ENCODE peak calls at places on chromosomes 12 and 14, in six cellular contexts. One of them, this sample, is unnamed.

GRCh38 chr12:71135812-71136176 is 22.0 kb downstream of the TSPAN8 start:
- DNase-seq in mucosa of descending colon: no peak
- DNase-seq in upper lobe of right lung: no peak
- DNase-seq in Panc1: no peak
- DNase-seq in sigmoid colon: no peak
- DNase-seq in IMR-90: no peak
- DNase-seq in this sample: no peak

GRCh38 chr12:44077293-44077692 is 241.4 kb downstream of the TMEM117 start:
- DNase-seq in IMR-90: no peak
- DNase-seq in Panc1: no peak
- DNase-seq in upper lobe of right lung: no peak
- DNase-seq in mucosa of descending colon: no peak
- DNase-seq in sigmoid colon: no peak
- DNase-seq in this sample: no peak

GRCh38 chr12:95607642-95608041 is 56.4 kb upstream of the USP44 start:
- DNase-seq in sigmoid colon: no peak
- DNase-seq in Panc1: no peak
- DNase-seq in IMR-90: no peak
- DNase-seq in upper lobe of right lung: no peak
- DNase-seq in mucosa of descending colon: no peak
- DNase-seq in this sample: no peak

GRCh38 chr14:29858299-29858698 is 69.3 kb downstream of the PRKD1 start:
- DNase-seq in sigmoid colon: no peak
- DNase-seq in mucosa of descending colon: no peak
- DNase-seq in IMR-90: no peak
- DNase-seq in upper lobe of right lung: no peak
- DNase-seq in Panc1: no peak
- DNase-seq in this sample: no peak

GRCh38 chr12:6224550-6224949 is 24.4 kb downstream of the CD9 start:
- DNase-seq in sigmoid colon: peak; percentile 92
- DNase-seq in upper lobe of right lung: no peak
- DNase-seq in mucosa of descending colon: peak; percentile 78
- DNase-seq in Panc1: no peak
- DNase-seq in IMR-90: no peak
- DNase-seq in this sample: no peak

GRCh38 chr12:22787557-22787956 is 162.6 kb downstream of the ETNK1 start:
- DNase-seq in Panc1: no peak
- DNase-seq in sigmoid colon: no peak
- DNase-seq in mucosa of descending colon: no peak
- DNase-seq in IMR-90: peak; percentile 2
- DNase-seq in upper lobe of right lung: no peak
- DNase-seq in this sample: no peak

GRCh38 chr12:922297-922696 is 27.2 kb downstream of the RAD52 start:
- DNase-seq in Panc1: no peak
- DNase-seq in upper lobe of right lung: no peak
- DNase-seq in IMR-90: peak; percentile 45
- DNase-seq in mucosa of descending colon: no peak
- DNase-seq in sigmoid colon: no peak
- DNase-seq in this sample: no peak

GRCh38 chr14:99573436-99574098 is 30.4 kb downstream of the CCDC85C start:
- DNase-seq in sigmoid colon: no peak
- DNase-seq in Panc1: no peak
- DNase-seq in upper lobe of right lung: no peak
- DNase-seq in IMR-90: no peak
- DNase-seq in mucosa of descending colon: no peak
- DNase-seq in this sample: no peak

GRCh38 chr14:51093371-51094281 is 1.3 kb downstream of the TRIM9 start:
- DNase-seq in sigmoid colon: peak; percentile 70
- DNase-seq in Panc1: no peak
- DNase-seq in upper lobe of right lung: no peak
- DNase-seq in mucosa of descending colon: peak; percentile 56
- DNase-seq in IMR-90: no peak
- DNase-seq in this sample: peak; percentile 84

GRCh38 chr14:72476657-72477499 is 417.0 kb downstream of the DPF3 start:
- DNase-seq in Panc1: no peak
- DNase-seq in mucosa of descending colon: no peak
- DNase-seq in IMR-90: peak; percentile 53
- DNase-seq in upper lobe of right lung: no peak
- DNase-seq in sigmoid colon: no peak
- DNase-seq in this sample: no peak

GRCh38 chr12:112165624-112166023 is 40.3 kb downstream of the TRAFD1 start:
- DNase-seq in sigmoid colon: no peak
- DNase-seq in mucosa of descending colon: no peak
- DNase-seq in Panc1: no peak
- DNase-seq in IMR-90: no peak
- DNase-seq in upper lobe of right lung: peak; percentile 37
- DNase-seq in this sample: peak; percentile 37

GRCh38 chr12:98997-99396 is 32.4 kb downstream of the IQSEC3 start:
- DNase-seq in upper lobe of right lung: peak; percentile 46
- DNase-seq in IMR-90: no peak
- DNase-seq in sigmoid colon: peak; percentile 20
- DNase-seq in Panc1: no peak
- DNase-seq in mucosa of descending colon: no peak
- DNase-seq in this sample: no peak

GRCh38 chr12:46224401-46224800 is 44.4 kb downstream of the SLC38A1 start:
- DNase-seq in IMR-90: peak; percentile 39
- DNase-seq in upper lobe of right lung: no peak
- DNase-seq in mucosa of descending colon: no peak
- DNase-seq in Panc1: no peak
- DNase-seq in sigmoid colon: peak; percentile 93
- DNase-seq in this sample: no peak

GRCh38 chr12:120709976-120710804 is at the start of gene UNC119B:
- DNase-seq in upper lobe of right lung: peak; percentile 89
- DNase-seq in sigmoid colon: peak; percentile 73
- DNase-seq in mucosa of descending colon: peak; percentile 82
- DNase-seq in Panc1: no peak
- DNase-seq in IMR-90: peak; percentile 33
- DNase-seq in this sample: peak; percentile 94

GRCh38 chr14:65482769-65483438 is 70.4 kb downstream of the FUT8 start:
- DNase-seq in sigmoid colon: no peak
- DNase-seq in mucosa of descending colon: no peak
- DNase-seq in IMR-90: no peak
- DNase-seq in Panc1: no peak
- DNase-seq in upper lobe of right lung: no peak
- DNase-seq in this sample: no peak

GRCh38 chr12:127273621-127274020 is 993.3 kb upstream of the TMEM132C start:
- DNase-seq in IMR-90: peak; percentile 55
- DNase-seq in mucosa of descending colon: no peak
- DNase-seq in Panc1: no peak
- DNase-seq in sigmoid colon: no peak
- DNase-seq in upper lobe of right lung: no peak
- DNase-seq in this sample: no peak

GRCh38 chr14:94953541-94954260 is 183.8 kb upstream of the GSC start:
- DNase-seq in upper lobe of right lung: no peak
- DNase-seq in sigmoid colon: peak; percentile 28
- DNase-seq in IMR-90: no peak
- DNase-seq in mucosa of descending colon: no peak
- DNase-seq in Panc1: no peak
- DNase-seq in this sample: no peak

GRCh38 chr12:78918221-78918620 is 53.6 kb downstream of the SYT1 start:
- DNase-seq in upper lobe of right lung: no peak
- DNase-seq in mucosa of descending colon: no peak
- DNase-seq in sigmoid colon: no peak
- DNase-seq in Panc1: no peak
- DNase-seq in IMR-90: peak; percentile 4
- DNase-seq in this sample: no peak

GRCh38 chr14:57846631-57847030 is 19.3 kb downstream of the SLC35F4 start:
- DNase-seq in IMR-90: no peak
- DNase-seq in mucosa of descending colon: no peak
- DNase-seq in sigmoid colon: no peak
- DNase-seq in upper lobe of right lung: no peak
- DNase-seq in Panc1: no peak
- DNase-seq in this sample: no peak

GRCh38 chr12:60834372-60834771 is 1238.5 kb downstream of the SLC16A7 start:
- DNase-seq in IMR-90: no peak
- DNase-seq in Panc1: no peak
- DNase-seq in upper lobe of right lung: no peak
- DNase-seq in mucosa of descending colon: no peak
- DNase-seq in sigmoid colon: no peak
- DNase-seq in this sample: no peak

GRCh38 chr14:73757381-73757780 is 43.2 kb upstream of the PNMA1 start:
- DNase-seq in sigmoid colon: no peak
- DNase-seq in mucosa of descending colon: no peak
- DNase-seq in Panc1: no peak
- DNase-seq in upper lobe of right lung: no peak
- DNase-seq in IMR-90: no peak
- DNase-seq in this sample: peak; percentile 61

GRCh38 chr12:96193725-96194571 is at the start of gene ELK3:
- DNase-seq in Panc1: no peak
- DNase-seq in upper lobe of right lung: peak; percentile 78
- DNase-seq in IMR-90: peak; percentile 72
- DNase-seq in sigmoid colon: peak; percentile 84
- DNase-seq in mucosa of descending colon: peak; percentile 84
- DNase-seq in this sample: peak; percentile 93

GRCh38 chr12:79521576-79521975 is 169.2 kb downstream of the PAWR start:
- DNase-seq in IMR-90: no peak
- DNase-seq in upper lobe of right lung: no peak
- DNase-seq in mucosa of descending colon: no peak
- DNase-seq in Panc1: no peak
- DNase-seq in sigmoid colon: no peak
- DNase-seq in this sample: no peak

GRCh38 chr14:104786091-104786586 is 9.4 kb downstream of the AKT1 start:
- DNase-seq in sigmoid colon: no peak
- DNase-seq in IMR-90: no peak
- DNase-seq in upper lobe of right lung: peak; percentile 87
- DNase-seq in mucosa of descending colon: no peak
- DNase-seq in Panc1: no peak
- DNase-seq in this sample: peak; percentile 85

GRCh38 chr12:130281157-130281799 is 56.4 kb upstream of the PIWIL1 start:
- DNase-seq in upper lobe of right lung: no peak
- DNase-seq in Panc1: no peak
- DNase-seq in mucosa of descending colon: no peak
- DNase-seq in IMR-90: no peak
- DNase-seq in sigmoid colon: no peak
- DNase-seq in this sample: no peak

GRCh38 chr14:94113908-94114588 is 3.5 kb downstream of the IFI27 start:
- DNase-seq in upper lobe of right lung: no peak
- DNase-seq in IMR-90: peak; percentile 31
- DNase-seq in sigmoid colon: peak; percentile 9
- DNase-seq in Panc1: no peak
- DNase-seq in mucosa of descending colon: no peak
- DNase-seq in this sample: no peak

GRCh38 chr12:132285991-132286681 is 43.3 kb downstream of the GALNT9 start:
- DNase-seq in upper lobe of right lung: peak; percentile 77
- DNase-seq in Panc1: no peak
- DNase-seq in IMR-90: peak; percentile 21
- DNase-seq in sigmoid colon: peak; percentile 88
- DNase-seq in mucosa of descending colon: peak; percentile 62
- DNase-seq in this sample: no peak

DNA sequence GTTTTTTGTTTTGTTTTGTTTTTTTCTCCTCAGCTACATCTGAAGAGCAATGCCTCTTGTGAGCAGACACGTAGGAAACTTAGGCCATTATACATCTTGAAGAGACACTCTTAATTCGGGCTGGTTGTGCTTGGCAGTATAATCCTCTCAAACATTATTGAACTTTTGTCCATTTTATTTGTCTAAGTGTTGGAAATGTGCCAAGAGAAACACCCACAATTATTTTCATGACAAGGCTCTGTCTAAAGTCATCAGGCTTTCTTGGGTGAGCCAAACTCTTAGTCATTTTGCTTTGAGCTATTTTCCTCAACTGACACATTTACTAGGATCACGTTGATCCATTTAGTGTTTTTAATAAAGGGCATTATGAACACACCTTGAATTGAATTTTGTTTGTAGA is 51.6 kb upstream of the RERGL start:
- DNase-seq in mucosa of descending colon: no peak
- DNase-seq in sigmoid colon: no peak
- DNase-seq in Panc1: no peak
- DNase-seq in upper lobe of right lung: no peak
- DNase-seq in IMR-90: no peak
- DNase-seq in this sample: no peak
- H3K4me3 ChIP-seq in mucosa of descending colon: no peak overlapping the region
- H3K4me3 ChIP-seq in sigmoid colon: no peak overlapping the region
- H3K4me3 ChIP-seq in Panc1: no peak overlapping the region
- H3K4me3 ChIP-seq in upper lobe of right lung: no peak overlapping the region
- H3K4me3 ChIP-seq in IMR-90: no peak overlapping the region
- H3K4me3 ChIP-seq in this sample: no peak overlapping the region

GRCh38 chr14:103169954-103170353 is 46.7 kb downstream of the TNFAIP2 start:
- DNase-seq in mucosa of descending colon: no peak
- DNase-seq in IMR-90: no peak
- DNase-seq in sigmoid colon: no peak
- DNase-seq in Panc1: no peak
- DNase-seq in upper lobe of right lung: no peak
- DNase-seq in this sample: no peak
- H3K9me3 ChIP-seq in mucosa of descending colon: peaks cover 33% of the 10 kb centered on the region
- H3K9me3 ChIP-seq in IMR-90: peaks cover 20% of the 10 kb centered on the region
- H3K9me3 ChIP-seq in sigmoid colon: peaks cover 9% of the 10 kb centered on the region
- H3K9me3 ChIP-seq in Panc1: no peaks in the 10 kb centered on the region
- H3K9me3 ChIP-seq in upper lobe of right lung: peaks cover 4% of the 10 kb centered on the region
- H3K9me3 ChIP-seq in this sample: peaks cover 44% of the 10 kb centered on the region

GRCh38 chr12:25262696-25263095 is 12.0 kb upstream of the KRAS start:
- DNase-seq in IMR-90: no peak
- DNase-seq in Panc1: no peak
- DNase-seq in mucosa of descending colon: no peak
- DNase-seq in upper lobe of right lung: no peak
- DNase-seq in sigmoid colon: no peak
- DNase-seq in this sample: no peak
- H3K4me3 ChIP-seq in IMR-90: no peak overlapping the region
- H3K4me3 ChIP-seq in Panc1: no peak overlapping the region
- H3K4me3 ChIP-seq in mucosa of descending colon: no peak overlapping the region
- H3K4me3 ChIP-seq in upper lobe of right lung: no peak overlapping the region
- H3K4me3 ChIP-seq in sigmoid colon: no peak overlapping the region
- H3K4me3 ChIP-seq in this sample: no peak overlapping the region

GRCh38 chr12:34215893-34216285 is 193.6 kb downstream of the ALG10 start:
- DNase-seq in upper lobe of right lung: no peak
- DNase-seq in IMR-90: no peak
- DNase-seq in mucosa of descending colon: no peak
- DNase-seq in Panc1: no peak
- DNase-seq in sigmoid colon: no peak
- DNase-seq in this sample: no peak
- H3K9me3 ChIP-seq in upper lobe of right lung: no peaks in the 10 kb centered on the region
- H3K9me3 ChIP-seq in IMR-90: peaks cover 25% of the 10 kb centered on the region
- H3K9me3 ChIP-seq in mucosa of descending colon: peaks cover 12% of the 10 kb centered on the region
- H3K9me3 ChIP-seq in Panc1: no peaks in the 10 kb centered on the region
- H3K9me3 ChIP-seq in sigmoid colon: no peaks in the 10 kb centered on the region
- H3K9me3 ChIP-seq in this sample: no peaks in the 10 kb centered on the region

DNA sequence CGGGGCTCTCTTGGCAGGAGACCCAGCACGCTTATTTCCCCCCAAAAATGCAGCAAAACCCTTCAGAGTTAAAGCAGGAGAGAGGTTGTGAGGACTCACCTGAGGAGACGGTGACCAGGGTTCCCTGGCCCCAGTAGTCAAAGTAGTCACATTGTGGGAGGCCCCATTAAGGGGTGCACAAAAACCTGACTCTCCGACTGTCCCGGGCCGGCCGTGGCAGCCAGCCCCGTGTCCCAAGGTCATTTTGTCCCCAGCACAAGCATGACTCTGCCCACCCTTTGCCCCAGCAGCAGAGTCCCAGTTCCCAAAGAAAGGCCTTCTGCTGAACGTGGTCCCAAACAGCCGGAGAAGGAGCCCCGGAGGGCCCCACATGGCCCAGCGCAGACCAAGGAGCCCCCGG is 337.7 kb downstream of the TMEM121 start:
- DNase-seq in upper lobe of right lung: no peak
- DNase-seq in mucosa of descending colon: no peak
- DNase-seq in sigmoid colon: peak; percentile 52
- DNase-seq in IMR-90: no peak
- DNase-seq in Panc1: no peak
- DNase-seq in this sample: peak; percentile 33
- H3K4me3 ChIP-seq in upper lobe of right lung: no peak overlapping the region
- H3K4me3 ChIP-seq in mucosa of descending colon: no peak overlapping the region
- H3K4me3 ChIP-seq in sigmoid colon: no peak overlapping the region
- H3K4me3 ChIP-seq in IMR-90: no peak overlapping the region
- H3K4me3 ChIP-seq in Panc1: no peak overlapping the region
- H3K4me3 ChIP-seq in this sample: peak overlapping the region; percentile 37

GRCh38 chr12:38163442-38163801 is 153.2 kb upstream of the ALG10B start:
- DNase-seq in IMR-90: no peak
- DNase-seq in sigmoid colon: no peak
- DNase-seq in upper lobe of right lung: no peak
- DNase-seq in mucosa of descending colon: no peak
- DNase-seq in Panc1: no peak
- DNase-seq in this sample: peak; percentile 70
- H3K9me3 ChIP-seq in IMR-90: peaks cover 33% of the 10 kb centered on the region
- H3K9me3 ChIP-seq in sigmoid colon: no peaks in the 10 kb centered on the region
- H3K9me3 ChIP-seq in upper lobe of right lung: no peaks in the 10 kb centered on the region
- H3K9me3 ChIP-seq in mucosa of descending colon: peaks cover 27% of the 10 kb centered on the region
- H3K9me3 ChIP-seq in Panc1: no peaks in the 10 kb centered on the region
- H3K9me3 ChIP-seq in this sample: no peaks in the 10 kb centered on the region